ENCODE peak calls at places on chromosomes 4 and X, in seven cellular contexts. One of them, this sample, is unnamed.

GRCh38 chr4:185933078-185933581 is 121.1 kb upstream of the SORBS2 start:
- DNase-seq in stimulated activated CD4-positive, alpha-beta T cell treated with anti-CD3 and anti-CD28 coated beads, TNF-alpha, amount 100 ng/mL, for 24 hours: no peak
- DNase-seq in NCI-H345: no peak
- DNase-seq in RWPE1: no peak
- DNase-seq in breast epithelium: no peak
- DNase-seq in hepatocyte: no peak
- DNase-seq in occipital lobe: no peak
- DNase-seq in this sample: no peak

GRCh38 chrX:41303013-41303412 is 30.9 kb upstream of the DDX3X start:
- DNase-seq in stimulated activated CD4-positive, alpha-beta T cell treated with anti-CD3 and anti-CD28 coated beads, TNF-alpha, amount 100 ng/mL, for 24 hours: no peak
- DNase-seq in NCI-H345: no peak
- DNase-seq in RWPE1: peak; percentile 22
- DNase-seq in breast epithelium: no peak
- DNase-seq in hepatocyte: no peak
- DNase-seq in occipital lobe: no peak
- DNase-seq in this sample: no peak

GRCh38 chr4:3211866-3212265 is 37.1 kb upstream of the MSANTD1 start:
- DNase-seq in stimulated activated CD4-positive, alpha-beta T cell treated with anti-CD3 and anti-CD28 coated beads, TNF-alpha, amount 100 ng/mL, for 24 hours: no peak
- DNase-seq in NCI-H345: no peak
- DNase-seq in RWPE1: no peak
- DNase-seq in breast epithelium: no peak
- DNase-seq in hepatocyte: no peak
- DNase-seq in occipital lobe: no peak
- DNase-seq in this sample: no peak

GRCh38 chr4:11743961-11744360 is 315.3 kb upstream of the HS3ST1 start:
- DNase-seq in stimulated activated CD4-positive, alpha-beta T cell treated with anti-CD3 and anti-CD28 coated beads, TNF-alpha, amount 100 ng/mL, for 24 hours: no peak
- DNase-seq in NCI-H345: no peak
- DNase-seq in RWPE1: no peak
- DNase-seq in breast epithelium: no peak
- DNase-seq in hepatocyte: no peak
- DNase-seq in occipital lobe: no peak
- DNase-seq in this sample: no peak

GRCh38 chr4:117770269-117771087 is 263.8 kb upstream of the NDST3 start:
- DNase-seq in stimulated activated CD4-positive, alpha-beta T cell treated with anti-CD3 and anti-CD28 coated beads, TNF-alpha, amount 100 ng/mL, for 24 hours: no peak
- DNase-seq in NCI-H345: no peak
- DNase-seq in RWPE1: no peak
- DNase-seq in breast epithelium: no peak
- DNase-seq in hepatocyte: no peak
- DNase-seq in occipital lobe: no peak
- DNase-seq in this sample: no peak

GRCh38 chr4:155371432-155372043 is 5.2 kb downstream of the MAP9 start:
- DNase-seq in stimulated activated CD4-positive, alpha-beta T cell treated with anti-CD3 and anti-CD28 coated beads, TNF-alpha, amount 100 ng/mL, for 24 hours: no peak
- DNase-seq in NCI-H345: peak; percentile 3
- DNase-seq in RWPE1: peak; percentile 3
- DNase-seq in breast epithelium: no peak
- DNase-seq in hepatocyte: peak; percentile 40
- DNase-seq in occipital lobe: no peak
- DNase-seq in this sample: no peak

GRCh38 chr4:8143392-8144140 is 15.0 kb downstream of the ABLIM2 start:
- DNase-seq in stimulated activated CD4-positive, alpha-beta T cell treated with anti-CD3 and anti-CD28 coated beads, TNF-alpha, amount 100 ng/mL, for 24 hours: no peak
- DNase-seq in NCI-H345: no peak
- DNase-seq in RWPE1: no peak
- DNase-seq in breast epithelium: no peak
- DNase-seq in hepatocyte: no peak
- DNase-seq in occipital lobe: no peak
- DNase-seq in this sample: no peak

GRCh38 chr4:187604984-187605383 is 390.6 kb upstream of the ZFP42 start:
- DNase-seq in stimulated activated CD4-positive, alpha-beta T cell treated with anti-CD3 and anti-CD28 coated beads, TNF-alpha, amount 100 ng/mL, for 24 hours: no peak
- DNase-seq in NCI-H345: no peak
- DNase-seq in RWPE1: no peak
- DNase-seq in breast epithelium: no peak
- DNase-seq in hepatocyte: no peak
- DNase-seq in occipital lobe: no peak
- DNase-seq in this sample: no peak

GRCh38 chrX:8988456-8988855 is 45.5 kb downstream of the FAM9B start:
- DNase-seq in stimulated activated CD4-positive, alpha-beta T cell treated with anti-CD3 and anti-CD28 coated beads, TNF-alpha, amount 100 ng/mL, for 24 hours: peak; percentile 8
- DNase-seq in NCI-H345: no peak
- DNase-seq in RWPE1: peak; percentile 57
- DNase-seq in breast epithelium: peak; percentile 28
- DNase-seq in hepatocyte: peak; percentile 51
- DNase-seq in occipital lobe: no peak
- DNase-seq in this sample: no peak

GRCh38 chr4:37835031-37835430 is 8.5 kb downstream of the PGM2 start:
- DNase-seq in stimulated activated CD4-positive, alpha-beta T cell treated with anti-CD3 and anti-CD28 coated beads, TNF-alpha, amount 100 ng/mL, for 24 hours: no peak
- DNase-seq in NCI-H345: no peak
- DNase-seq in RWPE1: no peak
- DNase-seq in breast epithelium: no peak
- DNase-seq in hepatocyte: no peak
- DNase-seq in occipital lobe: no peak
- DNase-seq in this sample: no peak

GRCh38 chr4:27154706-27155105 is 294.1 kb downstream of the STIM2 start:
- DNase-seq in stimulated activated CD4-positive, alpha-beta T cell treated with anti-CD3 and anti-CD28 coated beads, TNF-alpha, amount 100 ng/mL, for 24 hours: no peak
- DNase-seq in NCI-H345: peak; percentile 13
- DNase-seq in RWPE1: peak; percentile 42
- DNase-seq in breast epithelium: no peak
- DNase-seq in hepatocyte: peak; percentile 50
- DNase-seq in occipital lobe: no peak
- DNase-seq in this sample: no peak

GRCh38 chrX:43971966-43972961 is 926 bp downstream of the NDP start:
- DNase-seq in stimulated activated CD4-positive, alpha-beta T cell treated with anti-CD3 and anti-CD28 coated beads, TNF-alpha, amount 100 ng/mL, for 24 hours: no peak
- DNase-seq in NCI-H345: peak; percentile 38
- DNase-seq in RWPE1: no peak
- DNase-seq in breast epithelium: no peak
- DNase-seq in hepatocyte: peak; percentile 11
- DNase-seq in occipital lobe: no peak
- DNase-seq in this sample: no peak

GRCh38 chr4:186621959-186622553 is 66.7 kb upstream of the MTNR1A start:
- DNase-seq in stimulated activated CD4-positive, alpha-beta T cell treated with anti-CD3 and anti-CD28 coated beads, TNF-alpha, amount 100 ng/mL, for 24 hours: no peak
- DNase-seq in NCI-H345: no peak
- DNase-seq in RWPE1: peak; percentile 30
- DNase-seq in breast epithelium: no peak
- DNase-seq in hepatocyte: no peak
- DNase-seq in occipital lobe: no peak
- DNase-seq in this sample: no peak

GRCh38 chr4:24923550-24923949 is 10.7 kb upstream of the CCDC149 start:
- DNase-seq in stimulated activated CD4-positive, alpha-beta T cell treated with anti-CD3 and anti-CD28 coated beads, TNF-alpha, amount 100 ng/mL, for 24 hours: no peak
- DNase-seq in NCI-H345: no peak
- DNase-seq in RWPE1: no peak
- DNase-seq in breast epithelium: no peak
- DNase-seq in hepatocyte: no peak
- DNase-seq in occipital lobe: no peak
- DNase-seq in this sample: no peak

GRCh38 chrX:12970691-12971202 is 4.2 kb upstream of the TMSB4X start:
- DNase-seq in stimulated activated CD4-positive, alpha-beta T cell treated with anti-CD3 and anti-CD28 coated beads, TNF-alpha, amount 100 ng/mL, for 24 hours: no peak
- DNase-seq in NCI-H345: peak; percentile 50
- DNase-seq in RWPE1: no peak
- DNase-seq in breast epithelium: no peak
- DNase-seq in hepatocyte: peak; percentile 79
- DNase-seq in occipital lobe: peak; percentile 12
- DNase-seq in this sample: no peak

GRCh38 chr4:56752985-56753384 is 68.5 kb downstream of the SPINK2 start:
- DNase-seq in stimulated activated CD4-positive, alpha-beta T cell treated with anti-CD3 and anti-CD28 coated beads, TNF-alpha, amount 100 ng/mL, for 24 hours: no peak
- DNase-seq in NCI-H345: no peak
- DNase-seq in RWPE1: no peak
- DNase-seq in breast epithelium: peak; percentile 54
- DNase-seq in hepatocyte: peak; percentile 65
- DNase-seq in occipital lobe: no peak
- DNase-seq in this sample: no peak